ENCODE peak calls at places on chromosome 7, in four cellular contexts. J, S, P and H are unnamed samples.

GRCh38 chr7:116173051-116174028 is 37.0 kb upstream of the TES start:
- DNase-seq in J (no peak), P (peak), S (no peak), H (peak)

GRCh38 chr7:37943905-37944736 is 23.7 kb downstream of the EPDR1 start:
- DNase-seq in J (no peak), S (no peak), P (no peak), H (no peak)

GRCh38 chr7:47278043-47278442 is 303.9 kb downstream of the TNS3 start:
- DNase-seq in J (no peak), P (no peak), S (no peak), H (no peak)

GRCh38 chr7:18287482-18287881 is 208.1 kb upstream of the HDAC9 start:
- DNase-seq in S (no peak), J (no peak), P (no peak), H (no peak)

GRCh38 chr7:90511776-90512175 is 42.3 kb downstream of the PTTG1IP2 start:
- DNase-seq in S (no peak), P (no peak), J (no peak), H (no peak)

GRCh38 chr7:70355591-70356323 is 757.5 kb downstream of the AUTS2 start:
- DNase-seq in S (no peak), J (no peak), P (no peak), H (no peak)

GRCh38 chr7:98073047-98073446 is 33.6 kb upstream of the LMTK2 start:
- DNase-seq in J (no peak), S (peak), P (no peak), H (no peak)

GRCh38 chr7:51187941-51188340 is 128.7 kb downstream of the COBL start:
- DNase-seq in S (no peak), J (no peak), P (no peak), H (peak)

GRCh38 chr7:113321201-113321600 is 202.8 kb upstream of the SMIM30 start:
- DNase-seq in J (no peak), S (no peak), P (no peak), H (no peak)

GRCh38 chr7:131507592-131508331 is 48.7 kb downstream of the PODXL start:
- DNase-seq in J (peak), S (peak), P (peak), H (peak)

GRCh38 chr7:44259547-44260457 is 59.0 kb downstream of the YKT6 start:
- DNase-seq in S (peak), P (peak), J (no peak), H (no peak)

DNA sequence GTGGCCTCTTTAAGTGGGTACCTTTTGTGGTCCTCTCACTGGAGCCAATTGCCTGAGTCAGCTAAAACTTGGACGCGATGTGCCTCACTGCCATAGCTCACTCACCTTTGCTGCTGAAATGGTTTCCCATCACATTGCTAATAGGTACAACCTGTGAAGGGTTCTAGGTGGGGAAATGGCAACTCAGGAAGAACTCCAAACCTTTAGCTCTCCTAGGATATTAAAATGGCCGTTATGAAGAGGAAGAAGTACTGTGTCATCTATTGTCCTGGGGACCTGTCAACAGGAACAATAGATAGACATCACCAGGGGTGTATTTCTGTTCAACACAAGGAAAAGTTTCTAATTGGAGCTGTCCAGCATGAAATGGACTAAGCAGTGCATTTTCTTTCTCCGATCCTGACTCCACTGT is 1.2 kb upstream of the ZNF655 start:
- DNase-seq in J (no peak), S (no peak), P (no peak), H (no peak)
- H3K4me3 ChIP-seq in J (no peak), S (peak), P (peak), H (no peak)

GRCh38 chr7:157625973-157626790 is 289.4 kb downstream of the DNAJB6 start:
- DNase-seq in P (no peak), S (no peak), J (no peak), H (no peak)
- H3K4me3 ChIP-seq in P (no peak), S (no peak), J (no peak), H (no peak)

DNA sequence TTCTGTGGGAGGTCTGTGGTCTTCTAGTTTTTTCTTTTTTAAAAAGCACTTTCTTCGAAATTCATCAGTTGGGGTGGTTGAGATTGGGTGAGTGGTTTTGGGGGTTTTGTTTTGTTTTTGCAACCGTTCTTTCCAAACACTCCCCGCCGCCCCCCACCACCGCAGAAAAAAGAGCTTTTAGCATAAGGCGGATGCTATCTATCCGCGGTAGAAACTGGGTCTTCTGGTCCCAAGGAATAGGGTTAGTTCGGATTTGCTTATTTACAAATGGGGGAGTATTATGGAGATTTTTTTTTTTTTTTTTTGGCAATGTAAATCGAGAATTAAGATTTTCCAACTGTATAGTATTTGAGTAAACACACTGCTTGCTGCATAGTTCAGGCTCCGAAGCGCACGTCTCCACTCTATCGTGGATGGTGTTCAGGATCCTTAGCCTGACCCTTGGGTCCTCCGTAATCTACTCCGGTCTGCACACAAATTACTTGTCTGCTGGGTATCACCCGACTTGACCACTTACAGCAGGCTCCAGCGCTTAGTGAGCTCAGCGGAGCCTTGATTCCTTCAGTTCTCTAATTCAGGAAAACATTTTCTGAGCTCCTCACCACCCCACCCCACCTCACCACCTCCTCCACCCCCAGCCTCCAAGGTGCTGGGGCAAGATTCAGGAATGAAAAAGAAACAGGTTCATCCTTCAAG is 757 bp upstream of the NRCAM start:
- DNase-seq in S (no peak), J (no peak), P (no peak), H (no peak)
- H3K4me3 ChIP-seq in S (peak), J (no peak), P (no peak), H (peak)

DNA sequence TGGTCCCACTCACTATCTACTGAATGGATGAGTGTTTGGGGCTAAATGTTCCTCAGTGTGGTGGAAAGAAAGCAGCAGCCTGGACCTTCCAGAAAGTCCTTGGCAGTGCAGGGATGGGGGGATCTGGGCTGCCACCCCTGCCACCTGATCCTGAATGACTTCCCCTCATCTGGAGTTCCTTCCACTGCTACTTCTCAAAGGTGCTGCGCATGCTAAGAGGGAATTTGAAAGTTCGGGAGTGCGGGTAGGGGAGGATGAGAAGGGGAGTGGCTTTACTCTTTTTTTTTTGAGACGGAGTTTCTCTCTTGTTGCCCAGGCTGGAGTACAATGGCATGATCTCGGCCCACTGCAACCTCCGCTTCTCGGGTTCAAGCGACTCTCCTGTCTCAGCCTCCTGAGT is 1.4 kb downstream of the KLRG2 start:
- DNase-seq in P (no peak), J (no peak), S (no peak), H (no peak)
- H3K4me3 ChIP-seq in P (no peak), J (no peak), S (peak), H (no peak)

GRCh38 chr7:156607332-156608175 is 33.0 kb upstream of the RNF32 start:
- DNase-seq in S (no peak), J (no peak), P (peak), H (no peak)
- H3K4me3 ChIP-seq in S (peak), J (no peak), P (peak), H (no peak)

DNA sequence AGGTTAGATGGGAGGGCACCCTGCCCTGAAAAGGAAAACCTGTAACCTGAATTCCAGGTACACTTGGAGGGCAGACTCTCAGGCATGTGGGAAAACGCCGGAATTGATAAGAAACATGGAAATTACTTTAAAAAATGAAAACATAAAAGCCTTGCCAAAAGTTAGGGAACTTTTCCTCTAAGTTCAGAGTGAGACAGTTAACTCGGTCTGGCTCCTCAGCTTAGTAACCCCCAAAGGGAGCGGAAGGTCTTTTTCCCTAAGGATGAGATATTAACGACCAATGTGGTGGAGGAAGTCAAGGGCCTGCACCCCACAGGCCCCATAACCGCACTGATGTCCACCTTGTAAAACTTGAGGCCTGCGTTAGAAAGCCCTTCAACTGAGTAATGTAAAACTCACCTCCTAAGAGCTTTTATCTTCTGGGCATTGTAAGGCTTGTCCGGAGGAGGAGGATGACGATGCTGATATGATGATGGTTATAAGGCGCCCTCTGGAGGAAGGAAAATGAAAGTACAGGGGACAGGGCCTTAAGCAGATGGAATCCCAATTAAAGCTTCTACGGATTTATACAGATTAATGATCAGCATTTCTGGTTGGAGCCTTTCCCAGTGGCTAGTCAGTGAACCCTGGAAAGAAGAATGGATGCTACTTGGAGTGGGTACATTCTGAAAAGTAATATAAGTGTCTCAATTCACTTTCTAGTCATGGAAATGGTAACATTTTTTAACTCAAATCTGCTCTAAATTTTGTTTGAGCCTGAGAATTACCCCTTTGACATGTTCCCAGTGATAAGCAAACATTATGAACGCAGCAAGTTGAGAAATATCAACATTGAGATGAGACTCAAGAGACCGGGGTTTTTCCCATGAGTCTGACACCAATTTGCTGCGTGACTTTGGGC is 696 bp downstream of the COL1A2 start:
- DNase-seq in S (peak), P (peak), J (no peak), H (peak)
- H3K4me3 ChIP-seq in S (peak), P (peak), J (peak), H (peak)

GRCh38 chr7:26550492-26550891 is 258.8 kb downstream of the SNX10 start:
- DNase-seq in P (no peak), S (no peak), J (no peak), H (no peak)
- H3K4me3 ChIP-seq in P (no peak), S (no peak), J (no peak), H (no peak)

GRCh38 chr7:908159-908918 is 32.0 kb downstream of the GET4 start:
- DNase-seq in S (no peak), J (no peak), P (no peak), H (no peak)

GRCh38 chr7:910931-911431 is 34.6 kb downstream of the GET4 start:
- DNase-seq in J (no peak), S (no peak), P (no peak), H (no peak)

GRCh38 chr7:910441-910861 is 34.1 kb downstream of the GET4 start:
- DNase-seq in J (no peak), P (no peak), S (no peak), H (no peak)

GRCh38 chr7:907158-907980 is 31.0 kb downstream of the GET4 start:
- DNase-seq in P (no peak), J (no peak), S (no peak), H (no peak)

GRCh38 chr7:909358-910329 is 33.3 kb downstream of the GET4 start:
- DNase-seq in J (peak), S (no peak), P (peak), H (peak)
- H3K4me3 ChIP-seq in J (no peak), S (peak), P (no peak), H (no peak)